ENCODE peak calls at places on chromosome 10, in ten cellular contexts. I is tibial nerve, M is RWPE2, R is uterus, S is Panc1, G is heart right ventricle, K is thoracic aorta, X is transverse colon, U is A549, H is esophagus muscularis mucosa. N is an unnamed sample. For H3K4me1, the result is how much of the 10 kb centered on the place peaks cover.

GRCh38 chr10:110077436-110078120 is 69.8 kb downstream of the ADD3 start:
- DNase-seq in R (no peak), X (no peak), K (no peak), S (no peak), H (no peak), I (no peak), M (no peak), G (no peak), U (no peak), N (no peak)

GRCh38 chr10:96118604-96119450 is 11.3 kb upstream of the ZNF518A start:
- DNase-seq in H (no peak), G (no peak), I (no peak), U (peak), X (peak), M (no peak), R (no peak), S (peak), K (no peak), N (no peak)

GRCh38 chr10:63700935-63701263 is 179.7 kb downstream of the REEP3 start:
- DNase-seq in M (no peak), R (no peak), G (no peak), H (no peak), K (no peak), X (no peak), S (no peak), I (no peak), U (no peak), N (no peak)

GRCh38 chr10:47238331-47239095 is 61.5 kb upstream of the GDF10 start:
- DNase-seq in R (no peak), M (no peak), U (no peak), I (no peak), G (no peak), H (no peak), S (no peak), K (no peak), X (no peak), N (no peak)

GRCh38 chr10:80596391-80597257 is 58.9 kb downstream of the SH2D4B start:
- DNase-seq in I (no peak), X (peak), S (peak), K (no peak), M (no peak), U (peak), H (no peak), G (no peak), R (no peak), N (no peak)

GRCh38 chr10:89518108-89518507 is 17.3 kb downstream of the SLC16A12 start:
- DNase-seq in M (no peak), X (no peak), S (no peak), I (no peak), U (no peak), H (no peak), R (no peak), K (no peak), G (peak), N (no peak)

GRCh38 chr10:119211176-119211575 is 3.8 kb downstream of the GRK5 start:
- DNase-seq in U (no peak), K (no peak), R (no peak), G (no peak), X (no peak), I (no peak), M (no peak), H (no peak), S (no peak), N (no peak)

GRCh38 chr10:131748191-131748590 is 152.6 kb upstream of the PPP2R2D start:
- DNase-seq in M (no peak), X (no peak), I (no peak), R (no peak), S (no peak), H (no peak), K (no peak), U (no peak), G (no peak), N (no peak)

GRCh38 chr10:12825255-12825654 is 176.3 kb downstream of the CCDC3 start:
- DNase-seq in K (no peak), S (no peak), X (no peak), U (no peak), H (no peak), R (no peak), I (no peak), G (no peak), M (no peak), N (no peak)

GRCh38 chr10:82934947-82935346 is 1060.0 kb downstream of the NRG3 start:
- DNase-seq in K (no peak), U (no peak), G (no peak), R (no peak), M (no peak), H (no peak), I (no peak), S (no peak), X (no peak), N (no peak)

GRCh38 chr10:48607356-48608278 is 2.7 kb upstream of the ARHGAP22 start:
- DNase-seq in M (no peak), K (no peak), U (no peak), H (peak), I (no peak), G (no peak), R (no peak), S (no peak), X (no peak), N (no peak)

GRCh38 chr10:36670616-36671402 is 454.6 kb upstream of the ANKRD30A start:
- DNase-seq in M (no peak), U (no peak), H (no peak), R (no peak), X (no peak), I (no peak), K (no peak), G (no peak), S (no peak), N (no peak)

GRCh38 chr10:45432700-45433472 is 58.9 kb downstream of the ALOX5 start:
- DNase-seq in K (no peak), H (no peak), X (no peak), G (no peak), U (no peak), M (no peak), R (no peak), I (no peak), S (no peak), N (no peak)

GRCh38 chr10:72126184-72126871 is 38.0 kb upstream of the SPOCK2 start:
- DNase-seq in R (no peak), M (no peak), I (no peak), X (no peak), H (no peak), G (no peak), U (peak), S (no peak), K (no peak), N (no peak)

GRCh38 chr10:13219685-13220670 is 14.2 kb downstream of the UCMA start:
- DNase-seq in R (no peak), G (no peak), H (no peak), K (no peak), M (no peak), U (peak), X (peak), I (no peak), S (peak), N (peak)

GRCh38 chr10:113493943-113494342 is 58.9 kb upstream of the HABP2 start:
- DNase-seq in I (no peak), U (no peak), M (no peak), K (no peak), S (no peak), G (no peak), H (no peak), X (no peak), R (no peak), N (no peak)

GRCh38 chr10:4673279-4674040 is 152.5 kb upstream of the AKR1E2 start:
- DNase-seq in K (no peak), U (no peak), R (no peak), S (no peak), X (no peak), H (no peak), M (no peak), I (no peak), G (no peak), N (no peak)

GRCh38 chr10:90226526-90226925 is 525.1 kb downstream of the KIF20B start:
- DNase-seq in G (no peak), U (no peak), H (no peak), R (no peak), I (no peak), M (no peak), X (no peak), K (no peak), S (no peak), N (no peak)

GRCh38 chr10:64699244-64699643 is 1178.0 kb downstream of the REEP3 start:
- DNase-seq in G (no peak), R (no peak), S (no peak), X (no peak), I (no peak), K (no peak), U (no peak), M (no peak), H (no peak), N (no peak)

GRCh38 chr10:115606081-115606480 is 512.9 kb downstream of the ATRNL1 start:
- DNase-seq in S (no peak), R (no peak), I (no peak), X (no peak), K (no peak), H (no peak), G (no peak), U (no peak), M (no peak), N (no peak)

GRCh38 chr10:77333610-77334340 is 303.8 kb downstream of the KCNMA1 start:
- DNase-seq in I (no peak), S (no peak), G (no peak), X (no peak), U (peak), K (no peak), R (no peak), H (no peak), M (no peak), N (no peak)

GRCh38 chr10:78371118-78371517 is 337.5 kb downstream of the RPS24 start:
- DNase-seq in K (no peak), I (no peak), H (no peak), X (no peak), G (no peak), R (no peak), U (no peak), S (no peak), M (no peak), N (no peak)

GRCh38 chr10:91409069-91409868 is 875 bp upstream of the HECTD2 start:
- DNase-seq in S (peak), H (peak), X (peak), R (peak), I (peak), G (peak), K (peak), M (peak), U (peak), N (peak)

GRCh38 chr10:77441541-77442175 is 195.9 kb downstream of the KCNMA1 start:
- DNase-seq in H (no peak), U (no peak), X (no peak), K (no peak), M (no peak), S (no peak), G (no peak), I (no peak), R (no peak), N (no peak)

GRCh38 chr10:16381083-16381482 is 55.7 kb upstream of the PTER start:
- DNase-seq in S (peak), K (no peak), R (no peak), M (no peak), X (no peak), G (no peak), U (peak), H (no peak), I (no peak), N (peak)

GRCh38 chr10:28300027-28300426 is 2.8 kb downstream of the MPP7 start:
- DNase-seq in G (no peak), X (no peak), I (no peak), U (no peak), H (no peak), S (no peak), R (no peak), M (no peak), K (no peak), N (no peak)
- H3K4me1 ChIP-seq in G (under half), X (under half), I (under half), U (under half), H (half or more), S (under half), R (under half), M (under half), K (under half), N (under half)

GRCh38 chr10:97335188-97335619 is 675 bp upstream of the FRAT2 start:
- DNase-seq in X (peak), H (no peak), I (no peak), R (no peak), M (no peak), K (no peak), U (no peak), S (no peak), G (peak), N (no peak)
- H3K27ac ChIP-seq in X (peak), H (peak), I (peak), R (peak), M (peak), K (peak), U (peak), S (peak), G (peak), N (peak)

GRCh38 chr10:43086321-43086942 is 9.6 kb downstream of the RET start:
- DNase-seq in I (no peak), G (no peak), M (no peak), S (no peak), H (no peak), K (no peak), X (no peak), R (no peak), U (no peak), N (no peak)
- TF ChIP-seq CTCF in I (no peak), G (no peak), M (no peak), S (no peak), H (no peak), K (no peak), X (no peak), R (no peak), U (no peak), N (no peak)

GRCh38 chr10:103554488-103555320 is 61.2 kb downstream of the NEURL1 start:
- DNase-seq in R (peak), G (peak), K (no peak), U (peak), I (no peak), H (no peak), X (peak), M (no peak), S (no peak), N (peak)

GRCh38 chr10:103555321-103555649 is 61.8 kb downstream of the NEURL1 start:
- DNase-seq in K (no peak), U (no peak), X (no peak), R (no peak), M (no peak), H (no peak), S (no peak), I (no peak), G (no peak), N (no peak)

GRCh38 chr10:103553743-103554487 is 60.4 kb downstream of the NEURL1 start:
- DNase-seq in S (no peak), I (no peak), U (no peak), X (no peak), K (no peak), H (no peak), M (no peak), R (no peak), G (no peak), N (no peak)

GRCh38 chr10:103551619-103552602 is 58.4 kb downstream of the NEURL1 start:
- DNase-seq in X (no peak), I (peak), S (no peak), M (no peak), R (peak), H (no peak), G (no peak), U (no peak), K (no peak), N (no peak)

DNA sequence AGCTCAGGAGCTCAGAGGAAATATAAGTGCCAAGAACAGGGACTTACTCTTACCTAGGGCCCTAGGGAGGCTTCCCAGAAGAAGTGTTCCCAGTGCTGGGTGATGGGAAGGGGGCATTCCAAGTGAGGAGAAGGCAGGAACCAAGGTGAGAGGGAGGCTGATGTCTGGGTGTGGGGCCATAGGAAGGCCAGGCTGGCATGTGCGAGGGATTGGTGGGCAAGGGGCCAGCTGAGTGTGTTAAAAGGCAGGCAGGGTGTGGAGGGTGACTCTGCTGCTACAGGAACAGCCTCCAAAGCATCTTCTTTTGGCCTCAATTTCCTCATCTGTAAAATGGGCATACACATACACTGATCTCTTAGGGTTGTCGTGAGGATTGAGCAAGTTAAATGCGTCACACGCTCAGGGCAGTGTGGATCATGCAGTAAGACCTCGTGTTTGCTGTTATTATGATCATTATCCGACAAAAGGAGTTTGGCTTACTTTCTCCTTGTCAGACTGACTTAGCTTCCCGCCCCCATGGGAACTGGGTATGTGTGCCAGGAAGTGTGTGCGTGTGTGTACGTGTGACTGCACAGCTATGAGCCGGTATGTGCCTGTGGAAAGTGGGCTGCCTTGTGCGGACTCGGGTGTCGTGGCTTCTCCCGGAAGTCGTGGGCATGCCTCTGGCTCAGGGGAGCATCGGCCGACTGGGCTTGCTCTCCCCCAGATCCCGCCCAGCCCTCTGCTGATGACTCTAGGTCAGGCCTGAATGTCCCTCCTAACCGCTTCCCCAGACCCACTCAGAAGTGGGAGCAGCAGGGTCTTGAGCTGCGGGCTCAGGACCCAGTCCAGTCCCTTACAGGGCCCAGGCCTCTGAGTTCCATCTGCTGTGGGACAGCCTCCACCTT is 59.6 kb downstream of the NEURL1 start:
- DNase-seq in X (no peak), R (peak), S (no peak), H (no peak), U (no peak), K (no peak), G (no peak), I (no peak), M (no peak), N (no peak)
- H3K4me1 ChIP-seq in X (under half), R (under half), S (under half), H (under half), U (under half), K (under half), G (under half), I (under half), M (under half), N (under half)

N was measured in foreskin keratinocyte.